ENCODE peak calls at places on chromosomes 13 and 19, in eight cellular contexts. Q is stimulated activated CD8-positive, alpha-beta memory T cell treated with anti-CD3 and anti-CD28 coated beads, Interleukin-2, amount 100 ng/mL, for 48 hours; T is sigmoid colon; W is anterior cingulate cortex; A is T1000; D is dorsolateral prefrontal cortex; N is Daoy; K is pancreas. M is an unnamed sample.

GRCh38 chr13:33545492-33545891 is 259.9 kb upstream of the STARD13 start:
- DNase-seq in A (no peak), K (no peak), D (no peak), W (no peak), N (no peak), T (no peak), Q (no peak), M (no peak)

GRCh38 chr19:6524326-6524725 is 6.5 kb upstream of the TNFSF9 start:
- DNase-seq in A (no peak), W (no peak), K (no peak), T (no peak), N (no peak), Q (no peak), D (no peak), M (no peak)

GRCh38 chr19:12687496-12688196 is at the start of gene GNG14:
- DNase-seq in N (no peak), W (no peak), D (no peak), Q (no peak), T (no peak), A (no peak), K (no peak), M (no peak)

GRCh38 chr19:7541828-7542443 is 6.4 kb downstream of the PNPLA6 start:
- DNase-seq in T (no peak), D (no peak), K (no peak), Q (no peak), A (no peak), N (no peak), W (no peak), M (no peak)

GRCh38 chr19:42140125-42140754 is 8.0 kb upstream of the POU2F2 start:
- DNase-seq in W (no peak), Q (no peak), A (peak), K (peak), T (no peak), N (peak), D (no peak), M (peak)

GRCh38 chr19:33686246-33686645 is 64.5 kb downstream of the CHST8 start:
- DNase-seq in Q (no peak), K (no peak), T (no peak), W (no peak), A (no peak), N (no peak), D (peak), M (no peak)

GRCh38 chr13:92530364-92530763 is 696.2 kb upstream of the GPC6 start:
- DNase-seq in T (no peak), N (no peak), D (no peak), A (no peak), W (no peak), K (no peak), Q (no peak), M (no peak)

GRCh38 chr19:33622505-33622808 is 704 bp downstream of the CHST8 start:
- DNase-seq in W (no peak), N (peak), D (no peak), K (peak), Q (no peak), T (no peak), A (no peak), M (no peak)

GRCh38 chr13:21668665-21669599 is 1.9 kb upstream of the FGF9 start:
- DNase-seq in N (peak), K (no peak), T (peak), A (no peak), W (no peak), Q (no peak), D (no peak), M (no peak)

GRCh38 chr13:90696254-90696653 is 651.2 kb upstream of the MIR17HG start:
- DNase-seq in K (no peak), D (no peak), T (no peak), W (no peak), Q (no peak), N (no peak), A (no peak), M (no peak)

GRCh38 chr19:17641181-17641580 is 47.0 kb downstream of the UNC13A start:
- DNase-seq in D (no peak), T (no peak), Q (no peak), K (no peak), W (no peak), N (no peak), A (no peak), M (no peak)

GRCh38 chr13:51793570-51794273 is 10.2 kb downstream of the DHRS12 start:
- DNase-seq in K (no peak), A (no peak), W (no peak), Q (no peak), T (peak), N (peak), D (peak), M (peak)

GRCh38 chr13:99258210-99258860 is at the start of gene GPR18:
- DNase-seq in W (no peak), D (no peak), Q (no peak), N (no peak), A (no peak), T (no peak), K (no peak), M (no peak)

GRCh38 chr19:44681992-44682790 is 10.9 kb downstream of the CEACAM19 start:
- DNase-seq in N (no peak), W (no peak), A (no peak), K (no peak), T (no peak), Q (no peak), D (no peak), M (no peak)

GRCh38 chr13:38785490-38785889 is 98.6 kb downstream of the FREM2 start:
- DNase-seq in N (no peak), A (no peak), K (no peak), W (no peak), D (no peak), T (no peak), Q (no peak), M (no peak)

GRCh38 chr19:27745978-27746542 is 1466.9 kb downstream of the UQCRFS1 start:
- DNase-seq in K (no peak), D (no peak), A (no peak), T (peak), Q (no peak), W (no peak), N (no peak), M (no peak)

GRCh38 chr19:12364391-12365093 is 941 bp downstream of the ZNF442 start:
- DNase-seq in T (peak), A (peak), D (no peak), K (peak), Q (no peak), W (peak), N (peak), M (peak)

GRCh38 chr19:40771101-40771539 is 4.2 kb upstream of the MIA start:
- DNase-seq in A (no peak), D (no peak), W (no peak), T (no peak), N (no peak), Q (no peak), K (no peak), M (no peak)

GRCh38 chr13:100108913-100109507 is 20.1 kb downstream of the PCCA start:
- DNase-seq in Q (no peak), A (no peak), N (no peak), D (no peak), W (no peak), T (no peak), K (no peak), M (no peak)

GRCh38 chr13:23610187-23610576 is 40.0 kb downstream of the TNFRSF19 start:
- DNase-seq in K (no peak), T (no peak), Q (no peak), A (no peak), N (peak), W (no peak), D (no peak), M (no peak)

GRCh38 chr13:78193853-78194252 is 275.2 kb upstream of the EDNRB start:
- DNase-seq in K (no peak), N (no peak), W (no peak), D (no peak), T (no peak), A (no peak), Q (no peak), M (no peak)

GRCh38 chr19:18418034-18418724 is 1.0 kb upstream of the SSBP4 start:
- DNase-seq in T (no peak), K (no peak), W (no peak), N (no peak), Q (no peak), A (no peak), D (no peak), M (peak)

GRCh38 chr19:42512743-42513304 is 15.5 kb downstream of the CEACAM1 start:
- DNase-seq in T (no peak), N (no peak), Q (no peak), W (no peak), A (no peak), K (no peak), D (no peak), M (no peak)

GRCh38 chr19:55452381-55453325 is 8.8 kb downstream of the ISOC2 start:
- DNase-seq in W (peak), D (peak), N (peak), A (no peak), T (peak), K (no peak), Q (no peak), M (peak)

GRCh38 chr19:30593975-30594925 is 222.1 kb downstream of the ZNF536 start:
- DNase-seq in A (no peak), Q (no peak), W (no peak), N (no peak), T (no peak), K (no peak), D (no peak), M (no peak)

GRCh38 chr13:49044849-49045248 is 69.1 kb downstream of the FNDC3A start:
- DNase-seq in A (no peak), K (no peak), W (no peak), N (no peak), T (no peak), D (no peak), Q (no peak), M (no peak)

GRCh38 chr13:20487927-20488326 is 37.7 kb downstream of the CRYL1 start:
- DNase-seq in A (no peak), T (no peak), N (no peak), D (no peak), Q (no peak), W (no peak), K (no peak), M (no peak)

GRCh38 chr19:2986951-2987491 is 9.7 kb downstream of the TLE6 start:
- DNase-seq in N (no peak), T (no peak), A (no peak), D (no peak), Q (no peak), W (no peak), K (no peak), M (no peak)

GRCh38 chr13:83975668-83976165 is 93.4 kb upstream of the SLITRK1 start:
- DNase-seq in N (no peak), K (no peak), T (no peak), W (no peak), D (no peak), Q (no peak), A (no peak), M (no peak)

GRCh38 chr19:6373096-6373812 is 660 bp downstream of the ALKBH7 start:
- DNase-seq in N (peak), W (peak), K (peak), D (peak), T (peak), Q (peak), A (peak), M (peak)

GRCh38 chr13:51801631-51802099 is 2.3 kb downstream of the DHRS12 start:
- DNase-seq in N (no peak), K (peak), A (no peak), D (peak), W (peak), Q (no peak), T (peak), M (peak)

GRCh38 chr19:46898731-46899130 is 37.9 kb downstream of the ARHGAP35 start:
- DNase-seq in K (no peak), Q (no peak), A (no peak), N (peak), T (peak), D (no peak), W (peak), M (peak)

GRCh38 chr13:108903613-108904012 is 274.2 kb downstream of the MYO16 start:
- DNase-seq in Q (no peak), T (no peak), D (no peak), N (no peak), W (no peak), A (no peak), K (no peak), M (no peak)

GRCh38 chr19:49441210-49441959 is at the start of gene SLC17A7:
- DNase-seq in K (no peak), Q (no peak), N (peak), D (peak), W (no peak), A (no peak), T (peak), M (no peak)

GRCh38 chr19:55598034-55598433 is 1.3 kb downstream of the FIZ1 start:
- DNase-seq in Q (no peak), T (no peak), D (no peak), N (no peak), W (no peak), A (no peak), K (no peak), M (no peak)

GRCh38 chr13:69654392-69654791 is 453.2 kb upstream of the ATXN8OS start:
- DNase-seq in A (no peak), D (no peak), Q (no peak), T (no peak), W (no peak), N (no peak), K (no peak), M (no peak)

M was measured in Ammon's horn.